ENCODE peak calls at places on chromosomes 6 and 20, in ten cellular contexts. N, O, A, B, H, E, X, S, K and L are unnamed samples. For H3K4me1, the result is how much of the 10 kb centered on the place peaks cover.

GRCh38 chr6:21384211-21384610 is 209.3 kb upstream of the SOX4 start:
- DNase-seq in E (no peak), X (no peak), K (no peak), H (no peak), O (no peak), N (no peak), S (no peak), B (no peak), A (no peak), L (no peak)

GRCh38 chr6:132693478-132693877 is 20.4 kb downstream of the VNN1 start:
- DNase-seq in N (no peak), E (no peak), A (no peak), H (no peak), S (no peak), X (no peak), K (no peak), B (no peak), O (no peak), L (no peak)

GRCh38 chr6:15504040-15504491 is 158.8 kb downstream of the DTNBP1 start:
- DNase-seq in S (no peak), H (no peak), N (peak), A (no peak), E (no peak), K (no peak), O (peak), X (peak), B (peak), L (peak)

GRCh38 chr20:35992713-35993335 is 24.4 kb downstream of the CNBD2 start:
- DNase-seq in O (peak), A (peak), K (peak), S (peak), N (peak), X (peak), B (peak), E (no peak), H (no peak), L (no peak)

GRCh38 chr6:45965787-45966186 is 49.9 kb downstream of the CLIC5 start:
- DNase-seq in H (no peak), E (no peak), A (peak), O (no peak), B (no peak), K (no peak), S (no peak), N (no peak), X (no peak), L (no peak)

GRCh38 chr6:31586596-31586995 is 519 bp downstream of the LST1 start:
- DNase-seq in S (no peak), A (no peak), O (no peak), X (no peak), E (peak), N (no peak), H (no peak), K (no peak), B (no peak), L (no peak)

GRCh38 chr20:22805219-22805618 is 220.8 kb upstream of the FOXA2 start:
- DNase-seq in B (no peak), N (no peak), A (peak), E (no peak), H (no peak), X (no peak), S (no peak), O (peak), K (no peak), L (no peak)

GRCh38 chr6:43723737-43724295 is 36.2 kb upstream of the MRPS18A start:
- DNase-seq in B (peak), O (peak), K (peak), S (peak), H (no peak), A (peak), X (peak), E (peak), N (peak), L (peak)

GRCh38 chr6:36755435-36756348 is 58.1 kb downstream of the RAB44 start:
- DNase-seq in X (no peak), O (no peak), K (peak), A (no peak), S (no peak), B (no peak), N (no peak), H (no peak), E (no peak), L (no peak)

GRCh38 chr20:51631011-51631950 is 88.8 kb upstream of the NFATC2 start:
- DNase-seq in N (no peak), B (peak), K (no peak), S (peak), O (peak), H (peak), A (no peak), E (no peak), X (peak), L (peak)

GRCh38 chr6:88512951-88513350 is 346.8 kb upstream of the CNR1 start:
- DNase-seq in H (no peak), E (no peak), N (no peak), A (no peak), K (no peak), S (no peak), X (no peak), B (no peak), O (no peak), L (no peak)

GRCh38 chr20:46400828-46401477 is 5.5 kb downstream of the ELMO2 start:
- DNase-seq in A (no peak), K (no peak), N (peak), H (no peak), E (no peak), B (no peak), O (no peak), X (no peak), S (no peak), L (no peak)

GRCh38 chr6:137698636-137699035 is 168.4 kb upstream of the TNFAIP3 start:
- DNase-seq in A (no peak), E (no peak), O (no peak), X (peak), B (no peak), N (no peak), H (no peak), K (no peak), S (no peak), L (no peak)

GRCh38 chr20:33791959-33792597 is 19.1 kb upstream of the CHMP4B start:
- DNase-seq in S (no peak), K (peak), B (peak), X (peak), O (no peak), E (peak), A (peak), N (peak), H (no peak), L (no peak)

GRCh38 chr20:63009988-63010769 is 3.4 kb upstream of the BHLHE23 start:
- DNase-seq in A (no peak), E (peak), O (no peak), S (no peak), X (no peak), H (no peak), K (peak), B (no peak), N (no peak), L (no peak)

GRCh38 chr6:113281014-113281810 is 575.9 kb upstream of the MARCKS start:
- DNase-seq in X (no peak), E (no peak), A (no peak), H (no peak), S (no peak), N (no peak), K (no peak), B (no peak), O (no peak), L (no peak)

GRCh38 chr20:38970302-38970701 is 8.2 kb downstream of the DHX35 start:
- DNase-seq in S (no peak), B (no peak), O (no peak), E (no peak), H (no peak), X (no peak), A (no peak), K (no peak), N (no peak), L (no peak)

GRCh38 chr6:43481075-43481474 is 3.7 kb downstream of the TJAP1 start:
- DNase-seq in X (no peak), K (no peak), A (no peak), E (no peak), N (no peak), O (no peak), S (no peak), B (no peak), H (no peak), L (no peak)

GRCh38 chr20:41304413-41305079 is 13.0 kb downstream of the ZHX3 start:
- DNase-seq in O (no peak), B (no peak), N (no peak), K (no peak), X (no peak), S (no peak), E (no peak), A (no peak), H (no peak), L (no peak)

GRCh38 chr20:48777005-48777404 is 50.8 kb downstream of the PREX1 start:
- DNase-seq in H (no peak), X (no peak), S (no peak), E (no peak), A (no peak), K (no peak), O (no peak), N (no peak), B (no peak), L (no peak)

GRCh38 chr6:167056370-167056769 is 57.2 kb downstream of the CEP43 start:
- DNase-seq in A (no peak), H (no peak), E (no peak), B (no peak), S (no peak), O (no peak), X (no peak), K (no peak), N (no peak), L (no peak)

GRCh38 chr6:37059344-37060194 is 54.1 kb downstream of the FGD2 start:
- DNase-seq in O (peak), A (peak), N (peak), E (peak), H (no peak), X (peak), B (peak), K (peak), S (peak), L (peak)

GRCh38 chr6:42898891-42899361 is 16.9 kb upstream of the PTCRA start:
- DNase-seq in O (peak), S (peak), E (no peak), X (peak), A (peak), B (peak), H (peak), N (peak), K (peak), L (peak)

GRCh38 chr20:35539756-35540212 is 2.1 kb upstream of the ERGIC3 start:
- DNase-seq in X (no peak), H (no peak), S (no peak), B (no peak), O (no peak), K (peak), N (peak), A (peak), E (peak), L (no peak)

GRCh38 chr6:11672261-11672660 is 106.3 kb downstream of the ADTRP start:
- DNase-seq in X (no peak), N (no peak), K (no peak), O (no peak), E (no peak), S (no peak), B (no peak), H (no peak), A (no peak), L (no peak)

GRCh38 chr6:3742426-3743344 is 8.8 kb downstream of the PXDC1 start:
- DNase-seq in S (peak), A (peak), H (peak), E (peak), O (peak), N (peak), X (peak), B (peak), K (peak), L (peak)

GRCh38 chr6:49515485-49516146 is 15.9 kb downstream of the GLYATL3 start:
- DNase-seq in A (no peak), O (no peak), B (no peak), X (no peak), E (no peak), K (no peak), N (no peak), S (no peak), H (no peak), L (no peak)

GRCh38 chr6:74057326-74057725 is 361.3 kb downstream of the CD109 start:
- DNase-seq in K (no peak), S (no peak), O (no peak), A (no peak), B (no peak), N (no peak), X (no peak), E (no peak), H (no peak), L (no peak)

GRCh38 chr20:14523090-14523489 is 185.7 kb upstream of the FLRT3 start:
- DNase-seq in N (no peak), K (no peak), B (no peak), E (no peak), S (no peak), H (no peak), A (peak), O (no peak), X (no peak), L (no peak)

GRCh38 chr6:18242062-18242851 is 22.1 kb downstream of the DEK start:
- DNase-seq in A (no peak), N (no peak), O (no peak), E (peak), K (no peak), B (no peak), S (peak), X (no peak), H (no peak), L (no peak)

GRCh38 chr6:163446529-163446928 is 32.0 kb downstream of the QKI start:
- DNase-seq in H (no peak), X (no peak), B (no peak), E (no peak), K (no peak), S (no peak), N (no peak), O (no peak), A (no peak), L (no peak)

GRCh38 chr6:20444786-20445271 is 43.1 kb downstream of the E2F3 start:
- DNase-seq in K (no peak), E (no peak), O (no peak), H (no peak), N (no peak), S (no peak), A (no peak), B (no peak), X (no peak), L (no peak)

GRCh38 chr6:121592955-121593665 is 157.7 kb downstream of the GJA1 start:
- DNase-seq in K (no peak), S (no peak), N (no peak), A (no peak), H (no peak), B (no peak), E (no peak), O (no peak), X (no peak), L (no peak)

GRCh38 chr20:4684837-4685413 is 36.8 kb upstream of the PRND start:
- DNase-seq in N (no peak), K (no peak), H (no peak), X (peak), B (peak), A (no peak), S (peak), O (no peak), E (no peak), L (no peak)
- H3K4me1 ChIP-seq in N (under half), K (half or more), H (under half), X (under half), B (under half), A (under half), S (under half), O (under half), E (under half), L (under half)

GRCh38 chr6:139364302-139364981 is 10.0 kb downstream of the CITED2 start:
- DNase-seq in K (no peak), N (peak), H (no peak), B (no peak), E (no peak), O (no peak), A (peak), S (no peak), X (no peak), L (no peak)
- TF ChIP-seq CTCF in K (no peak), N (peak), H (peak), B (peak), E (peak), O (peak), A (peak), S (peak), X (peak), L (peak)

GRCh38 chr6:106180208-106180607 is 94.1 kb downstream of the PRDM1 start:
- DNase-seq in A (no peak), E (no peak), N (no peak), H (no peak), O (no peak), X (no peak), B (no peak), K (no peak), S (no peak), L (no peak)

GRCh38 chr6:106173480-106173879 is 87.3 kb downstream of the PRDM1 start:
- DNase-seq in H (no peak), A (no peak), B (no peak), E (no peak), X (no peak), N (no peak), O (no peak), K (no peak), S (no peak), L (no peak)

GRCh38 chr6:106178900-106179299 is 92.8 kb downstream of the PRDM1 start:
- DNase-seq in N (no peak), A (no peak), O (no peak), S (no peak), K (no peak), X (no peak), H (no peak), B (no peak), E (no peak), L (no peak)

GRCh38 chr6:106181664-106182418 is 95.7 kb downstream of the PRDM1 start:
- DNase-seq in O (no peak), K (no peak), H (no peak), E (no peak), S (no peak), A (no peak), B (no peak), N (no peak), X (no peak), L (no peak)

DNA sequence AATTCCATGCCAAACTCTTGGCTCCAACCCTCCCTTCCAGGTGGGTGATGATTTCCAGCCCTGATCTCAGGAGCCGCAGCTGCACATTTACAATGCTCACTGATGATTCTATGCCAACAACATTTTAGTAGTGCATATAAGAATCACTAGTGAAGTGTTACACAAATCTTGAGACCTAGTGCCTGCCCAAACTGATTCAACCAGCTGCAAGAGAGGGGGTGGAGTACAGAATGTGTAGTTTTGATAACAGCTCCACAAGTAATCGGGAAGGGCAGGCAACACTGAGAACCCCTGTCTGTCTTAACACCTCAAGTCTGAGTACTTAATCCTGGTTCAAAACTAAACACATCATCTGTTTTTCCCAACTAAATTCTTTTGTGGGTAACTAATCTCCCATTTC is 91.7 kb downstream of the PRDM1 start:
- DNase-seq in O (no peak), N (no peak), X (no peak), E (no peak), H (no peak), A (no peak), S (no peak), K (no peak), B (no peak), L (no peak)
- H3K4me1 ChIP-seq in O (under half), N (under half), X (under half), E (under half), H (under half), A (under half), S (under half), K (under half), B (under half), L (under half)

GRCh38 chr20:54103762-54104600 is 33.6 kb upstream of the BCAS1 start:
- DNase-seq in B (no peak), A (peak), S (no peak), E (peak), X (no peak), H (no peak), O (no peak), K (no peak), N (no peak), L (no peak)
- TF ChIP-seq CTCF in B (no peak), A (no peak), S (no peak), E (no peak), X (no peak), H (no peak), O (no peak), K (no peak), N (no peak), L (no peak)

GRCh38 chr6:156825475-156825874 is 48.3 kb downstream of the ARID1B start:
- DNase-seq in S (no peak), A (no peak), E (no peak), O (no peak), X (no peak), H (no peak), N (no peak), B (no peak), K (no peak), L (no peak)

GRCh38 chr6:156821707-156822106 is 44.5 kb downstream of the ARID1B start:
- DNase-seq in N (no peak), K (no peak), X (no peak), E (no peak), O (no peak), H (no peak), A (no peak), S (no peak), B (no peak), L (no peak)

GRCh38 chr6:156820089-156820798 is 43.1 kb downstream of the ARID1B start:
- DNase-seq in H (no peak), A (no peak), X (no peak), E (no peak), O (no peak), S (no peak), K (no peak), N (no peak), B (no peak), L (no peak)

GRCh38 chr6:156824142-156824541 is 47.0 kb downstream of the ARID1B start:
- DNase-seq in K (no peak), B (no peak), S (no peak), N (no peak), X (no peak), E (no peak), A (no peak), H (no peak), O (no peak), L (no peak)

GRCh38 chr6:156822747-156823206 is 45.6 kb downstream of the ARID1B start:
- DNase-seq in O (no peak), A (no peak), E (no peak), K (no peak), B (no peak), N (no peak), S (no peak), H (no peak), X (no peak), L (no peak)
- H3K4me1 ChIP-seq in O (under half), A (under half), E (under half), K (half or more), B (under half), N (under half), S (under half), H (under half), X (under half), L (under half)

GRCh38 chr6:30175765-30176164 is 12.4 kb downstream of the TRIM15 start:
- DNase-seq in O (no peak), X (no peak), A (no peak), N (no peak), K (no peak), S (no peak), E (no peak), H (no peak), B (no peak), L (no peak)

GRCh38 chr6:30171677-30172471 is 8.5 kb downstream of the TRIM15 start:
- DNase-seq in A (no peak), K (no peak), S (no peak), X (no peak), B (no peak), E (no peak), N (peak), H (no peak), O (no peak), L (no peak)

GRCh38 chr6:30164714-30165113 is 1.4 kb downstream of the TRIM15 start:
- DNase-seq in N (no peak), A (no peak), B (no peak), O (no peak), S (no peak), H (no peak), E (no peak), X (no peak), K (no peak), L (no peak)

GRCh38 chr6:30167101-30167500 is 3.8 kb downstream of the TRIM15 start:
- DNase-seq in B (no peak), K (no peak), O (no peak), S (no peak), A (no peak), N (no peak), X (no peak), H (no peak), E (no peak), L (no peak)

DNA sequence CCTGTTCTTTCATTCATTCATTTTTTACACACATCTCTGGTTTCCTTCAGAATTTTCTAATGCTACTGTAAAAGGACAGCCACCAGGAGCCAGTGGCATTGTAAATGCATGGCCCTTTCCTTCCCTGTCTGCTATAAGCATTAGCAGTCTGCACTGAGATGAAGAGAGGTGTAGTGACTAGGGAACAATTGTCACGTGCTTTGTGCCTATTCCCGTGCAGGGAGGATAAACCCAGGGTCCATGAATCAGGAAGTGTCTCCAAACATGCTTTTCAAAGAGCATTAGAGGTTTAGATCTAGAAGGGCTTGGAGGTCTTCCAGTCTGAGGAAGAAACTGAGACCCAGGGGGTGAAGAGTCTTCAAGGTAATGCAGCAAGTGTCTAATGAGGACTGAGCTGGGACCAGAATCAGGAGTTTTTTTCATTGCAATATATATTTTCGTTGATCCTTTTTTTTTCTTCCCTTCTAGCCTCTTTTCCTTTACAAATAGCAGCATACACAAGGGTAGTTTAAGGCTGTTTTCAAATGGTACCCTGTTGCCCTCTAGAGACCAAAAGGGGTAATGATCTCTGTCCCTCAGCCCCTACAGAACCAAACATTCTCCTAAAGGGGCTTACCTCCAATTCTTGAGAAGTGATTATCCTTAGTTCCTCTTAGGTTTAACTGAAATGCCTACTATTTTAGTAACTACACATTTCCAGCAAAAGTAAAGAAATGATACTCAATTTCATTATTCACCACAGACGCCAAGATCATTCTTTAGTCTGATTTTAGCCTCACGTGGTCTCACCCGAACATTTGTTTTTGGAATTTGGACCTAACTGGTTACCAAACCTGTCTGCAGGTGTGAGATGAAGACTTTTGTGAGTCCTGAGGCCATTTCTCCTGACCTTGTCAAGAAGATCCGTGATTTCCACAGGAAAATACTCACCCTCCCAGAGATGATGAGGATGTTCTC is 6.6 kb downstream of the TRIM15 start:
- DNase-seq in O (no peak), N (peak), H (no peak), K (no peak), A (peak), E (no peak), B (no peak), S (peak), X (no peak), L (no peak)
- TF ChIP-seq CTCF in O (peak), N (peak), H (peak), K (no peak), A (peak), E (peak), B (no peak), S (peak), X (no peak), L (peak)